ENCODE peak calls at places on chromosome 7, in four cellular contexts. S, O, I and D are unnamed samples.

GRCh38 chr7:128155100-128155763 is 85.8 kb upstream of the LEP start:
- DNase-seq in S (no peak), O (no peak), I (no peak), D (peak; percentile 40)

GRCh38 chr7:105011771-105012502 is 2.1 kb upstream of the KMT2E start:
- DNase-seq in S (no peak), O (no peak), I (no peak), D (peak; percentile 61)

GRCh38 chr7:69880848-69881247 is 282.6 kb downstream of the AUTS2 start:
- DNase-seq in S (no peak), O (no peak), I (no peak), D (no peak)

GRCh38 chr7:111532625-111533024 is 29.7 kb downstream of the IMMP2L start:
- DNase-seq in S (no peak), O (no peak), I (no peak), D (no peak)

GRCh38 chr7:111958889-111959288 is 247.3 kb downstream of the DOCK4 start:
- DNase-seq in S (no peak), O (peak; percentile 85), I (no peak), D (no peak)

GRCh38 chr7:137844690-137845425 is 1.9 kb downstream of the DGKI start:
- DNase-seq in S (no peak), O (no peak), I (no peak), D (no peak)

GRCh38 chr7:151790095-151790825 is 86.7 kb downstream of the PRKAG2 start:
- DNase-seq in S (no peak), O (no peak), I (no peak), D (no peak)

GRCh38 chr7:22108151-22108845 is 162.6 kb upstream of the CDCA7L start:
- DNase-seq in S (no peak), O (no peak), I (no peak), D (no peak)

GRCh38 chr7:43650457-43651052 is 67.6 kb downstream of the STK17A start:
- DNase-seq in S (peak; percentile 92), O (peak; percentile 80), I (no peak), D (no peak)

GRCh38 chr7:110186334-110186733 is 904.6 kb upstream of the LRRN3 start:
- DNase-seq in S (no peak), O (no peak), I (no peak), D (no peak)

GRCh38 chr7:142873281-142873784 is 12.2 kb downstream of the TRPV6 start:
- DNase-seq in S (no peak), O (no peak), I (no peak), D (peak; percentile 86)

GRCh38 chr7:114534957-114535356 is 120.3 kb downstream of the FOXP2 start:
- DNase-seq in S (no peak), O (no peak), I (no peak), D (no peak)

DNA sequence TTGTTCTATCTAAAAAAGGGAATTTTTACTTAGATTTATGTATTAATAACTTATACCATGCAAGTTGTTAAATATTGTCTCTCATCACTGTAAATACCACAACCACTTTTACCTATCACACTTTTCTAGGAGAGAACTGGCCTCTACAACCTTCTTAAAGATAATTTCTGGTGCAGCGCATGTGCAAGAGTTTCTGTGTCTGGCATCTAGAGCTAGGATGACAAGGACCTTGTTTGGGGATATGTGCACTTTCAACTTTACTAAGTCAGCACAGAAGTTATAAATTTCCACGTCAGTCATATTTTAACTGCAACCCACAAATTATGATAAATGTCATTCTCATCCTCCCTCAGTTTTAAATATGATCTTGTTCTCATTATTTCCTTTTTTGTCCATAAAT is 156.9 kb upstream of the ADCY1 start:
- DNase-seq in S (no peak), O (no peak), I (no peak), D (no peak)
- TF ChIP-seq FOS in S (no peak), O (no peak), I (no peak), D (no peak)

GRCh38 chr7:47455872-47456185 is 126.1 kb downstream of the TNS3 start:
- DNase-seq in S (no peak), O (no peak), I (no peak), D (no peak)
- TF ChIP-seq FOS in S (no peak), O (no peak), I (no peak), D (no peak)

DNA sequence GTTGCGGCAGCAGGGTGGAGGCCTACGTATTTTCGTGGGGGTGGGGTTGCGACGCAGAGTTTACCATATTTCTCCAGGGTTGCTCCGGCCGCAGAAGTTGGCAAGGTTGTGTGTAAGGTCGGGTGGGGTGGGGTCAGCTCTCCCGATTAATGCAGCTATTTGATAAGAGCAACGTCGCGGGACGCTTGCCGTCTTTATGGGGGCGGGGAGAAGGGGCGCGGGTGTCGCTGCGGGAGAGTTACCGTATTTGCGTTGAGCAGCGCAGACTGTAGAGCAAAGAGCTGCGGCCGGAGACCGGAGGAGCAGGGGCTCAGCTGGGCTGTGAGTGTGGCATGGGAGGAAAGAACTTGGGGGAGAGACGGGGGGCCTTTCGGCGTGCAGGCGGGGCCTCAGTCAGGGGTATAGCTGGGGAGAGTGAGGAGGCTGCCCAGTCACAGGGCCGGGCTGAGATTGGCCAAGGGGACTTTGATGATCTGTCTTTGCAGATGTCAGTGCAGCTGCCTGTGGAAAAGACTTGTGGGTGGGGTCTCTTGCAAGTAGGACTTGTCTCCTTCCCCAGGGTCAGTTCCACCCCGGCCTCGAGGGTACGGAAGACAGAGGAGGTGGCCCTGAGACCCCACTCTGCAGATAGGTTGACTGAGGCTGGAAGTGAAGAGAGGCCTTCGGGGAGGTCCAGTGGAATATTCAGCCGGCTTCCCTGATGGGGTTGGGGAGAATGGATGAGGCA is 26.6 kb downstream of the ZNF775 start:
- DNase-seq in S (peak; percentile 27), O (no peak), I (no peak), D (peak; percentile 87)
- TF ChIP-seq FOS in S (no peak), O (no peak), I (no peak), D (no peak)

DNA sequence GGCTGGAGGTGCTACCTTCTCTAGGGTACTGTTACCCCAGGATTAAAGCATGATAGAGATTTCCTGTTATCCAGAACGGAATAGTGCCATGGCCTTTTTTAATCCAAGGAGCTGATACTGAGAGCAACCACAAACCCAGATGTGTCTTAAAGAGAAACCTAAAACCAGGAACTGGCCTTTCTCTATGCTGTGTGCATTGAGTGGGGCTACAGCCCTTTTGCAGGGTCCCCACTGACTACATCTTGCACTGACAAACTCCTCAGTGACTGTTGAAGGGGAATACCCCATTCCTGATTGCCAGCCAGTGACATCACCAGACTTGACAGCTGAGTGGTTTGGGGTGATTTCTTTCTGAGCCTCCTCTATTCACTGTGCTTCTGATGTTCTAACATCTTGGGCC is 81.9 kb upstream of the CAPZA2 start:
- DNase-seq in S (no peak), O (no peak), I (no peak), D (no peak)
- TF ChIP-seq FOS in S (no peak), O (no peak), I (no peak), D (no peak)

DNA sequence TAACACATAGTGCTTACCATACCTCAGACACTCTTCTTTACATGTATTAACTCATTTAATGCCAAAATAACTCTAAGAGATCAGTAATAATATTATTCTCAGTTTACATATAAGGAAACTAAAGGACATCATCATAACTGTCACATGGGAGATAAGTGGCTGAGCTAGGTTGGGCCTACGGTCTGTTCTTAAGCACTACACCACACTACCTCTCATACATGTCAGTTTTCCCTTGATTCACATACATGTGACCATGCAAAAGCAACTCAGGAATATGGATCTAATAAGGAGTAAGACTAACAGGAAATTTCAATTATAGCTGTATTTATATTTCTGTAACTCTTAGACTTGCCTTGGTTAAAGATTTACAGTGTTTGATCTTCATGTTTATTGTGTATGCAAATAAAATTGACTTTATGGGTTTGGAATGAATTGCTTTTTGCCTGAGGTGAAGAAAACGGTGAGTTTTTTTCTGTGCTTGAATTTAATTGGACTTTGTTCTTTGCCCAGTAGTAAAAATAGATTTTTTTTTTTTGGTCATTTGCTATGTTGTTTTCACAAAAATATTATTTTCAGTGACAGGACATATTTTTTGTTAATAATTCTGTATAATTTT is 69.8 kb downstream of the CYP51A1 start:
- DNase-seq in S (no peak), O (no peak), I (no peak), D (no peak)
- TF ChIP-seq FOS in S (no peak), O (no peak), I (no peak), D (no peak)